ENCODE peak calls at places on chromosomes 7 and 10, in four cellular contexts. L, Q, N and I are unnamed samples.

GRCh38 chr10:124696446-124697392 is 47.5 kb downstream of the FAM53B start:
- DNase-seq in N (no peak), L (no peak), Q (peak; percentile 40), I (no peak)

GRCh38 chr7:47568569-47568968 is 13.3 kb downstream of the TNS3 start:
- DNase-seq in L (no peak), N (no peak), Q (no peak), I (no peak)

GRCh38 chr7:77940647-77941046 is 142.1 kb downstream of the PHTF2 start:
- DNase-seq in Q (no peak), N (peak; percentile 62), L (peak; percentile 55), I (peak; percentile 29)

GRCh38 chr10:115936926-115937755 is 335.9 kb downstream of the GFRA1 start:
- DNase-seq in N (peak; percentile 29), Q (no peak), L (peak; percentile 57), I (no peak)

GRCh38 chr7:80537091-80537490 is 25.2 kb upstream of the GNAT3 start:
- DNase-seq in N (no peak), L (no peak), Q (no peak), I (no peak)

GRCh38 chr10:69439813-69440506 is 11.3 kb upstream of the TSPAN15 start:
- DNase-seq in N (peak; percentile 42), Q (no peak), L (no peak), I (no peak)

GRCh38 chr7:137848095-137848494 is 1.3 kb upstream of the DGKI start:
- DNase-seq in N (no peak), Q (no peak), L (no peak), I (no peak)

GRCh38 chr10:71256661-71257030 is 44.3 kb downstream of the UNC5B start:
- DNase-seq in Q (no peak), L (no peak), N (no peak), I (no peak)

GRCh38 chr7:45233249-45233775 is 75.7 kb downstream of the RAMP3 start:
- DNase-seq in N (no peak), Q (no peak), L (no peak), I (no peak)

GRCh38 chr10:84537447-84537931 is 209.1 kb downstream of the CCSER2 start:
- DNase-seq in N (peak; percentile 66), L (peak; percentile 81), Q (no peak), I (peak; percentile 49)

GRCh38 chr10:93598157-93598556 is 2.9 kb downstream of the RBP4 start:
- DNase-seq in N (no peak), Q (no peak), L (no peak), I (no peak)

GRCh38 chr10:92573091-92573797 is 649 bp downstream of the IDE start:
- DNase-seq in Q (peak; percentile 38), L (peak; percentile 66), N (peak; percentile 47), I (peak; percentile 39)

GRCh38 chr10:91589015-91589655 is 43.7 kb downstream of the PPP1R3C start:
- DNase-seq in N (peak; percentile 93), Q (no peak), L (peak; percentile 16), I (no peak)

GRCh38 chr7:23044581-23044980 is 30.7 kb upstream of the HYCC1 start:
- DNase-seq in Q (no peak), L (peak; percentile 36), N (no peak), I (no peak)

GRCh38 chr10:10787586-10787985 is 230.1 kb upstream of the CELF2 start:
- DNase-seq in L (no peak), Q (no peak), N (no peak), I (no peak)

GRCh38 chr10:60314306-60314940 is 75.3 kb downstream of the ANK3 start:
- DNase-seq in L (peak; percentile 88), Q (no peak), N (peak; percentile 82), I (no peak)

GRCh38 chr10:16952610-16953009 is 135.4 kb upstream of the RSU1 start:
- DNase-seq in L (peak; percentile 36), N (no peak), Q (no peak), I (no peak)